ENCODE peak calls at places on chromosome 21, in eight cellular contexts. B, U, N, K, T, F, L and S are unnamed samples.

GRCh38 chr21:46145840-46146691 is 9.3 kb downstream of the FTCD start:
- DNase-seq in B (no peak), U (no peak), N (no peak), K (no peak), T (no peak), F (peak; percentile 9), L (no peak), S (no peak)

GRCh38 chr21:31500071-31500470 is 156.0 kb upstream of the TIAM1 start:
- DNase-seq in B (no peak), U (no peak), N (no peak), K (no peak), T (no peak), F (no peak), L (no peak), S (no peak)

GRCh38 chr21:45974073-45975016 is 7.2 kb upstream of the COL6A1 start:
- DNase-seq in B (no peak), U (no peak), N (no peak), K (no peak), T (no peak), F (no peak), L (no peak), S (no peak)

GRCh38 chr21:42314616-42315295 is 453 bp downstream of the TFF3 start:
- DNase-seq in B (no peak), U (no peak), N (no peak), K (no peak), T (no peak), F (no peak), L (no peak), S (no peak)

GRCh38 chr21:41589131-41589530 is 81.2 kb upstream of the TMPRSS2 start:
- DNase-seq in B (no peak), U (no peak), N (no peak), K (no peak), T (no peak), F (no peak), L (no peak), S (no peak)

GRCh38 chr21:16084776-16085364 is 355.1 kb downstream of the USP25 start:
- DNase-seq in B (no peak), U (no peak), N (no peak), K (no peak), T (no peak), F (no peak), L (peak; percentile 79), S (no peak)

GRCh38 chr21:21232320-21232719 is 234.1 kb downstream of the NCAM2 start:
- DNase-seq in B (no peak), U (peak; percentile 25), N (no peak), K (no peak), T (peak; percentile 10), F (no peak), L (peak; percentile 64), S (no peak)

GRCh38 chr21:42807938-42808613 is 71.3 kb downstream of the WDR4 start:
- DNase-seq in B (no peak), U (no peak), N (no peak), K (no peak), T (no peak), F (no peak), L (no peak), S (no peak)

GRCh38 chr21:22468893-22469292 is 1470.7 kb downstream of the NCAM2 start:
- DNase-seq in B (no peak), U (no peak), N (no peak), K (no peak), T (no peak), F (no peak), L (no peak), S (no peak)